ENCODE peak calls at places on chromosomes 12 and 14, in four cellular contexts. W, J, C and R are unnamed samples.

GRCh38 chr14:51118993-51119392 is 24.1 kb upstream of the TRIM9 start:
- DNase-seq in W (no peak), J (no peak), C (no peak), R (no peak)

GRCh38 chr14:67207810-67208209 is 18.6 kb downstream of the GARIN2 start:
- DNase-seq in W (no peak), J (no peak), C (no peak), R (no peak)

GRCh38 chr14:88829685-88830302 is 5.3 kb downstream of the TTC8 start:
- DNase-seq in W (no peak), J (no peak), C (no peak), R (no peak)

GRCh38 chr12:80821513-80822000 is 104.8 kb downstream of the MYF5 start:
- DNase-seq in W (no peak), J (no peak), C (no peak), R (no peak)

GRCh38 chr14:84493779-84494178 is 1036.2 kb upstream of the FLRT2 start:
- DNase-seq in W (no peak), J (no peak), C (no peak), R (no peak)

GRCh38 chr12:94147991-94148840 is at the start of gene PLXNC1:
- DNase-seq in W (no peak), J (peak; percentile 26), C (no peak), R (peak; percentile 31)

GRCh38 chr12:7966558-7966957 is 30.6 kb upstream of the SLC2A3 start:
- DNase-seq in W (no peak), J (no peak), C (no peak), R (no peak)

GRCh38 chr12:108583971-108584370 is 13.9 kb downstream of the TMEM119 start:
- DNase-seq in W (no peak), J (no peak), C (no peak), R (no peak)

GRCh38 chr12:88958961-88959360 is 378.7 kb upstream of the KITLG start:
- DNase-seq in W (no peak), J (no peak), C (no peak), R (no peak)

GRCh38 chr12:121719926-121720414 is 7.4 kb downstream of the TMEM120B start:
- DNase-seq in W (no peak), J (no peak), C (no peak), R (peak; percentile 93)

GRCh38 chr14:65423986-65424385 is 11.5 kb downstream of the FUT8 start:
- DNase-seq in W (no peak), J (no peak), C (no peak), R (no peak)

GRCh38 chr14:104705340-104706047 is 16.1 kb downstream of the INF2 start:
- DNase-seq in W (no peak), J (no peak), C (no peak), R (peak; percentile 19)

GRCh38 chr14:20631821-20632389 is 9.6 kb downstream of the OR6S1 start:
- DNase-seq in W (peak; percentile 83), J (peak; percentile 71), C (no peak), R (peak; percentile 56)

GRCh38 chr14:49893309-49894213 is 679 bp downstream of the ARF6 start:
- DNase-seq in W (no peak), J (peak; percentile 21), C (no peak), R (no peak)

GRCh38 chr12:111993290-111994150 is 19.4 kb downstream of the TMEM116 start:
- DNase-seq in W (no peak), J (no peak), C (no peak), R (no peak)

GRCh38 chr14:68628605-68629310 is 164.1 kb downstream of the ZFP36L1 start:
- DNase-seq in W (peak; percentile 19), J (no peak), C (no peak), R (no peak)

GRCh38 chr12:42617622-42618021 is 28.1 kb upstream of the PRICKLE1 start:
- DNase-seq in W (no peak), J (no peak), C (no peak), R (peak; percentile 7)

GRCh38 chr12:62846506-62846905 is 88.4 kb downstream of the PPM1H start:
- DNase-seq in W (no peak), J (no peak), C (no peak), R (peak; percentile 60)

GRCh38 chr12:27970391-27970980 is 2.0 kb downstream of the PTHLH start:
- DNase-seq in W (no peak), J (no peak), C (no peak), R (peak; percentile 29)

GRCh38 chr12:64946132-64946829 is 121.8 kb downstream of the TBC1D30 start:
- DNase-seq in W (no peak), J (no peak), C (no peak), R (peak; percentile 7)

GRCh38 chr12:83784298-83784890 is 1097.7 kb downstream of the TMTC2 start:
- DNase-seq in W (no peak), J (no peak), C (no peak), R (no peak)

GRCh38 chr12:111338096-111338495 is 30.8 kb downstream of the PHETA1 start:
- DNase-seq in W (no peak), J (no peak), C (no peak), R (no peak)

GRCh38 chr12:119681953-119682352 is 14.0 kb downstream of the PRKAB1 start:
- DNase-seq in W (no peak), J (no peak), C (no peak), R (no peak)

GRCh38 chr14:71165121-71165574 is 257.9 kb downstream of the PCNX1 start:
- DNase-seq in W (no peak), J (no peak), C (no peak), R (peak; percentile 6)

GRCh38 chr14:89357655-89358297 is 59.3 kb downstream of the FOXN3 start:
- DNase-seq in W (no peak), J (no peak), C (no peak), R (no peak)

GRCh38 chr12:65595016-65595560 is 229.2 kb upstream of the HMGA2 start:
- DNase-seq in W (no peak), J (no peak), C (no peak), R (no peak)

GRCh38 chr14:75059642-75060041 is 4.2 kb downstream of the ACYP1 start:
- DNase-seq in W (no peak), J (no peak), C (no peak), R (peak; percentile 26)

GRCh38 chr14:90513151-90514014 is 116.6 kb downstream of the CALM1 start:
- DNase-seq in W (peak; percentile 93), J (no peak), C (no peak), R (peak; percentile 12)

GRCh38 chr14:68952544-68953535 is 26.3 kb downstream of the ACTN1 start:
- DNase-seq in W (no peak), J (no peak), C (no peak), R (peak; percentile 94)

GRCh38 chr14:90562652-90563051 is 165.8 kb downstream of the CALM1 start:
- DNase-seq in W (no peak), J (no peak), C (no peak), R (no peak)

GRCh38 chr12:21429994-21430393 is 7.5 kb upstream of the PYROXD1 start:
- DNase-seq in W (no peak), J (no peak), C (no peak), R (no peak)

GRCh38 chr14:105287249-105288102 is 13.3 kb downstream of the BRF1 start:
- DNase-seq in W (no peak), J (no peak), C (no peak), R (no peak)

GRCh38 chr14:63542231-63542999 is 762 bp downstream of the PPP2R5E start:
- DNase-seq in W (no peak), J (no peak), C (no peak), R (no peak)

GRCh38 chr12:105334568-105334967 is 4.1 kb downstream of the C12orf75 start:
- DNase-seq in W (no peak), J (no peak), C (no peak), R (peak; percentile 92)

GRCh38 chr14:34688470-34689206 is 25.8 kb downstream of the CFL2 start:
- DNase-seq in W (no peak), J (no peak), C (no peak), R (no peak)

GRCh38 chr12:22287056-22287455 is 47.5 kb downstream of the ST8SIA1 start:
- DNase-seq in W (no peak), J (no peak), C (no peak), R (no peak)

GRCh38 chr12:6271281-6271680 is 39.2 kb upstream of the PLEKHG6 start:
- DNase-seq in W (no peak), J (no peak), C (no peak), R (no peak)
- TF ChIP-seq MAFK in W (no peak), J (no peak), C (no peak), R (no peak)

GRCh38 chr14:95432152-95433093 is 84.0 kb downstream of the SYNE3 start:
- DNase-seq in W (peak; percentile 16), J (peak; percentile 65), C (no peak), R (peak; percentile 6)
- TF ChIP-seq MAFK in W (no peak), J (no peak), C (no peak), R (no peak)

GRCh38 chr12:67161322-67161918 is 107.7 kb upstream of the CAND1 start:
- DNase-seq in W (peak; percentile 18), J (peak; percentile 31), C (no peak), R (peak; percentile 39)

GRCh38 chr12:67151891-67152290 is 117.3 kb upstream of the CAND1 start:
- DNase-seq in W (no peak), J (no peak), C (no peak), R (no peak)

GRCh38 chr12:67154876-67155275 is 114.3 kb upstream of the CAND1 start:
- DNase-seq in W (no peak), J (no peak), C (no peak), R (no peak)

DNA sequence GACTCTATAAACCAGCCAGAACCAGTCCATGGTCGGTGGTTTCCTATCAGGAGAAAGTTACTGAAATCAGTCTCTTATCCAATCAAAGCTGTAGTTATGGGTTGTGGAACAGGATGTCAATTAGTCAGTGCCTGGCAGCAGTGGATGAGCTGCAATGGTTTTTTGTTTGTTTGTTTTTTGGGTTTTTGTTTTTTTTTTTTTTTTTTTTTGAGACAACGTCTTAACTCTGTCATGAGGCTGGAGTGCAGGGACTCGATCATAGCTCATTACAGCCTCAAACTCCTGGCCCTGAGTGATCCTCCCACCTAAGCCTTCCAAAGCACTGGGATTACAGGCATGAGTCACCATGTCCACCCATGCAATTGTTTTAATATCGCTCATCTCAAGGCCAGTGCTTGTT is 113.3 kb upstream of the CAND1 start:
- DNase-seq in W (no peak), J (no peak), C (no peak), R (peak; percentile 37)
- TF ChIP-seq MAFK in W (no peak), J (no peak), C (no peak), R (no peak)

GRCh38 chr12:54022960-54023884 is 5.0 kb upstream of the HOXC6 start:
- DNase-seq in W (no peak), J (no peak), C (no peak), R (no peak)

GRCh38 chr12:54019924-54020586 is 8.2 kb upstream of the HOXC6 start:
- DNase-seq in W (no peak), J (no peak), C (no peak), R (no peak)

GRCh38 chr12:54020587-54020969 is 7.7 kb upstream of the HOXC6 start:
- DNase-seq in W (no peak), J (no peak), C (no peak), R (no peak)

GRCh38 chr12:54021006-54021405 is 7.2 kb upstream of the HOXC6 start:
- DNase-seq in W (no peak), J (no peak), C (no peak), R (no peak)

DNA sequence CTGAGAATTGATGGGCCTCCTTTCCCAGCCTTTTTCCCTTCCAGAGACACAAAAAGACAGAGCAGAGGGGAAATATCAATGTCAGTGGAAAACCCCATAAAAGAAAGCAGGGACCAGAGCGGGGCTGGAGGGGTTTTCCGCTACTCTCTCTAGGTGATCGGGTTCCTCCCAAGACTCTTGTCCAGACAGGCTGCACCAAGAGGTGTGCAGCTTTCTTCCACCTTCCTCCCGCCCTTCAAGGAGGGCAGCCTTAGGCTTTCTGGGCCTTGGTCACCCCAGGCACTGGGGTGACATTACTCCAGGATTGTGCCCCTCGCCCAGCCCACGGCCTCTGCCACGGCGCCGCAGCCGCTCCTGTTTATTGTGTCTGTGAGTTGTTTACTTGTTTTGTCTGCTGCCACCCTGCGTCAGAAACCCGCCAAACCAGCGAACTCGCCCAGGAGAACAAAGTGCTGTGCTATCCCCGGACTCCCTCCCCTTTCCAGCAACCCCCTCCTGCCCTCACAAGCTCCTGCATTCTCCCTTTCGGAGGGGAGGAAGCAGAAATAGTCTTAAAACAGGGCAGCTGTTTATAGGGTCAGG is 6.7 kb upstream of the HOXC6 start:
- DNase-seq in W (no peak), J (no peak), C (no peak), R (no peak)
- TF ChIP-seq MAFK in W (no peak), J (no peak), C (no peak), R (no peak)